ENCODE peak calls at places on chromosomes 1 and 21, in four cellular contexts. D is IMR-90, C is body of pancreas, J is psoas muscle. S is an unnamed sample. For H3K4me1, the result is how much of the 10 kb centered on the place peaks cover.

GRCh38 chr1:13543927-13544556 is 30.2 kb upstream of the LRRC38 start:
- DNase-seq in D (no peak), C (peak), J (peak), S (no peak)

GRCh38 chr1:185096531-185096930 is 51.2 kb downstream of the RNF2 start:
- DNase-seq in D (peak), C (no peak), J (no peak), S (no peak)

GRCh38 chr1:93750946-93751345 is 69.3 kb upstream of the BCAR3 start:
- DNase-seq in D (no peak), C (no peak), J (no peak), S (no peak)

GRCh38 chr1:223652436-223652901 is 13.0 kb downstream of the CAPN8 start:
- DNase-seq in D (no peak), C (no peak), J (no peak), S (no peak)

GRCh38 chr1:85580046-85580411 is 532 bp upstream of the CCN1 start:
- DNase-seq in D (peak), C (no peak), J (peak), S (no peak)

GRCh38 chr1:43878854-43879253 is 54.7 kb upstream of the ARTN start:
- DNase-seq in D (no peak), C (no peak), J (no peak), S (no peak)

GRCh38 chr21:33924079-33924765 is 8.6 kb upstream of the ATP5PO start:
- DNase-seq in D (peak), C (peak), J (peak), S (peak)

GRCh38 chr1:2591581-2592261 is 5.1 kb downstream of the PRXL2B start:
- DNase-seq in D (no peak), C (no peak), J (peak), S (peak)

GRCh38 chr1:156399355-156400125 is 30.5 kb downstream of the RHBG start:
- DNase-seq in D (no peak), C (no peak), J (no peak), S (no peak)

GRCh38 chr1:76687324-76688018 is 179.8 kb upstream of the ST6GALNAC5 start:
- DNase-seq in D (no peak), C (no peak), J (no peak), S (no peak)

GRCh38 chr1:32780628-32781267 is 36.4 kb downstream of the YARS1 start:
- DNase-seq in D (no peak), C (no peak), J (no peak), S (no peak)

GRCh38 chr1:32782086-32782485 is 35.1 kb downstream of the YARS1 start:
- DNase-seq in D (no peak), C (no peak), J (no peak), S (no peak)

GRCh38 chr1:32784817-32785216 is 32.3 kb downstream of the YARS1 start:
- DNase-seq in D (no peak), C (no peak), J (no peak), S (no peak)

GRCh38 chr1:32786856-32787255 is 30.3 kb downstream of the YARS1 start:
- DNase-seq in D (no peak), C (no peak), J (no peak), S (no peak)

GRCh38 chr1:32783851-32784250 is 33.3 kb downstream of the YARS1 start:
- DNase-seq in D (no peak), C (no peak), J (no peak), S (no peak)
- H3K4me1 ChIP-seq in D (under half), C (under half), J (under half), S (under half)

GRCh38 chr1:31949862-31950261 is 11.7 kb upstream of the PTP4A2 start:
- DNase-seq in D (no peak), C (no peak), J (no peak), S (no peak)

GRCh38 chr1:31954607-31955283 is 16.6 kb upstream of the PTP4A2 start:
- DNase-seq in D (peak), C (peak), J (peak), S (peak)

GRCh38 chr1:31951276-31951675 is 13.1 kb upstream of the PTP4A2 start:
- DNase-seq in D (no peak), C (no peak), J (no peak), S (no peak)

GRCh38 chr1:31955917-31956736 is 18.0 kb upstream of the PTP4A2 start:
- DNase-seq in D (peak), C (peak), J (peak), S (peak)

DNA sequence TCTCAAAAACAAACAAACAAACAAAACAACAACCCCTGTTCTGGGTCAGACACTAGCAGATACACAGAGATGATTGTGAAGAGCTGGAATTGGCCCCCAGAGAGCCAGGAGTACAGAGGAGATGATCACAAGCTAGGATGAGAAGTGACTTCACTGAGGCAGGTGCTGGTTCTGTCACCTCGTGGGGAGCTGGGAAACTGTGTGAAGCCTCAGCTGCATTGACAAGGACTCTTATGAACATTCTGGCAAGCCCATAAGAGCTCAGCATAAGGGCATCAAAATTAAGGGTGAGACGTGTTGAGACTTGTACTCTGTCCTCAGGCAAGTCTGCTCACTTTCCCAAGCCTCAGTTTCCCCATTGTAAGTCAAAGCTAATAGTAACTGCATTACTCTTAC is 14.7 kb upstream of the PTP4A2 start:
- DNase-seq in D (no peak), C (no peak), J (no peak), S (no peak)
- H3K27ac ChIP-seq in D (no peak), C (no peak), J (peak), S (no peak)

DNA sequence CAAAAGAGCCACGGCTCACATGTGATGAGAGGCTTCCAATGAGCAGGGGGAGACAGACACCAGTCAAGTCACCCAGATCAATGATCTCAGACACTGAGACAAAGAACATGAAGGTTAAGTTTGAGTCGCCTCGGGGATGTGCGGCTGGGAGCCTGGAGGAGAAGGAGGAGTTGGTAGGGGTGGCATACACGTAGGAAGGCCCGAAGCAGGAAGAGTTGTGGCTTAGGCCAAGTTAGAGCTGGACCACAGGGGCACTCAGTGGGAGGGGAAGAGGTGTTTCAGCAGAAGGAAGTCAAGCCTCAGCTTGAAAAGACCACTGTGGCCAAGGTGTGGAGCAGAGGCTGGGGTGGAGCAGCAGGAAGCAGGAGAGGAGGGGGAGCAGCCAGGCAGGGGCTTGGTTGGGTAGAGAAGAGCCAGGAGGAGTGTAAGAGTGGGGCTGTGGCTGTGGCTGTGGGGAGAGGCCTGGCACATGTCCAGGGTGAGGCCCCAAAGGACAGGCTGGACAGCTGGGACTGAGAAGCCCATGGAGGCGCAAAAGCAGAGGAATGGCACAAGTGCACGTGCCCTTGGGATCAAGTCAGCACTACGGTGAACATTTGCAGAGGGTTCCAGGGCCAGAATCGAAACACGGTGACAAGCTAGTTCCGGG is 27.6 kb downstream of the CTNNBIP1 start:
- DNase-seq in D (no peak), C (no peak), J (peak), S (peak)
- H3K4me1 ChIP-seq in D (under half), C (under half), J (under half), S (under half)

GRCh38 chr1:221306239-221306638 is 427.0 kb downstream of the HLX start:
- DNase-seq in D (no peak), C (no peak), J (no peak), S (no peak)

GRCh38 chr1:221309711-221310110 is 430.5 kb downstream of the HLX start:
- DNase-seq in D (no peak), C (no peak), J (no peak), S (no peak)

GRCh38 chr1:221315330-221315729 is 426.6 kb downstream of the DUSP10 start:
- DNase-seq in D (peak), C (no peak), J (no peak), S (no peak)

GRCh38 chr1:221308534-221309511 is 429.6 kb downstream of the HLX start:
- DNase-seq in D (no peak), C (no peak), J (peak), S (no peak)

DNA sequence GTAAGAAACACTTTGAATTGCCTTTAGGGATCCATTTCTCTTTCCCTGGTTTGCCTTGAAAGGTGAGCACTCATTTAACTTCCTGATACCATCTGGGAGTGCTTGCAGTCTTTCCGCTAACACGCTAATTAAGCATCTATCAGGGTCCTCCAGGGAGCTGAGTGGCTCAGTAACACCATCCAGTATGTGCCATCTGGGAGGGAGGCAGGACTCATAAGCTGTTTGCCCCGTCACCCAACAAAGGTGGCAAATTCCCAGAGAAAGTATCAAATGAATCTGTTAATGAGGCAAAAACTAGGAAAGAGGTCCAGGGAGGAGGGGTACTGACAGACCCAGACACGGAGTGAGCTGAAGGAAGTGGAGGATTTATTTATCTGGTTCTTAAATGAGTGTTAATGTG is 430.9 kb downstream of the HLX start:
- DNase-seq in D (no peak), C (no peak), J (no peak), S (no peak)
- H3K27ac ChIP-seq in D (no peak), C (no peak), J (no peak), S (no peak)